ENCODE peak calls at places on chromosomes 12 and 14, in eight cellular contexts. D, A, Z, J, F, Q, I and N are unnamed samples.

GRCh38 chr12:59600174-59600573 is 4.3 kb downstream of the SLC16A7 start:
- DNase-seq in D (no peak), A (no peak), Z (no peak), J (no peak), F (no peak), Q (no peak), I (no peak), N (no peak)

GRCh38 chr12:13404631-13405473 is 208.3 kb downstream of the EMP1 start:
- DNase-seq in D (no peak), A (no peak), Z (no peak), J (no peak), F (no peak), Q (peak), I (peak), N (no peak)

GRCh38 chr14:89493877-89494634 is 77.0 kb upstream of the FOXN3 start:
- DNase-seq in D (no peak), A (no peak), Z (no peak), J (no peak), F (no peak), Q (no peak), I (no peak), N (peak)

GRCh38 chr12:49340095-49340870 is 3.3 kb upstream of the C1QL4 start:
- DNase-seq in D (no peak), A (peak), Z (no peak), J (no peak), F (no peak), Q (no peak), I (peak), N (no peak)

GRCh38 chr12:100789146-100789545 is 5.4 kb upstream of the ANO4 start:
- DNase-seq in D (no peak), A (no peak), Z (no peak), J (no peak), F (no peak), Q (no peak), I (no peak), N (no peak)

GRCh38 chr12:55058082-55058481 is 38.3 kb downstream of the NEUROD4 start:
- DNase-seq in D (no peak), A (no peak), Z (no peak), J (no peak), F (no peak), Q (no peak), I (no peak), N (no peak)

GRCh38 chr14:74613211-74613914 is 1.3 kb upstream of the LTBP2 start:
- DNase-seq in D (no peak), A (no peak), Z (no peak), J (no peak), F (peak), Q (no peak), I (no peak), N (no peak)

GRCh38 chr14:92595267-92595666 is 81.7 kb downstream of the RIN3 start:
- DNase-seq in D (no peak), A (no peak), Z (no peak), J (no peak), F (no peak), Q (no peak), I (no peak), N (no peak)

GRCh38 chr12:104292872-104293794 is 10.4 kb upstream of the EID3 start:
- DNase-seq in D (no peak), A (no peak), Z (no peak), J (no peak), F (no peak), Q (no peak), I (no peak), N (no peak)

DNA sequence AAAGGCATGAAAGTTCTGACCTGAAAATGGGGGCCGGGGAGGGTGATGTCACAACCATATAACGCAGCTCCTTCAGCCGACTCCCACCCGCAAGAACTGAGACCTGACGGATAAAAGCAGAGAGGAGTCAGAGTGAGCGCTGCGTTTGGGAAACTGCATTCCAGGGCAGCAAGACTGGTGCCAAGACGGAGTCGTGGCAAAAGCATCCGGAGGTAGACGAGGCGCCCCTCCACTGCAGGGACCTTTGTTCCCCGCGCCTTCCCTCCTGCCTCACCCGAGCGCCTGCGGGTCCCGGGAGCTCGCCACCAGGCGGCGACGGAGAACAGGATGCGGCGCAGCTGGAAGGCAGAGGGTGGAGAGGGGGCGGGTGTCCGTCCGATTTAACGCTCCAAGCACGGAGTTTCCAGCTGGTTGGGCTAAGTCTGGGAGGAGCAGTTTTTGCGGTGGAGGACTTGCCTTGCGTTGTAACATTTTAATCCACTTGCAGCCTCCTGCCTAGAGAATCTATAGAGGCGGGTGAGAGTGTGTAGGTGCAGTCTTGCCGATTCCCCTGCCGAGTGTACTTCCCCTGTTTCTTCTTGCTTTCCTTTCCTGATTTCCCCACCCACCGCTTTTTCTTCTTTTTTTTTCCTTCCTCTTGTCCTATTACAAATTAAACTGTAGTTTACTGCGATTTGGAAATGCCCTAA is 1.2 kb upstream of the CPNE8 start:
- DNase-seq in D (peak), A (peak), Z (peak), J (peak), F (peak), Q (peak), I (peak), N (peak)
- TF ChIP-seq POLR2AphosphoS5 in D (peak), A (peak), Z (peak), J (peak), F (peak), Q (peak), I (peak), N (no peak)

DNA sequence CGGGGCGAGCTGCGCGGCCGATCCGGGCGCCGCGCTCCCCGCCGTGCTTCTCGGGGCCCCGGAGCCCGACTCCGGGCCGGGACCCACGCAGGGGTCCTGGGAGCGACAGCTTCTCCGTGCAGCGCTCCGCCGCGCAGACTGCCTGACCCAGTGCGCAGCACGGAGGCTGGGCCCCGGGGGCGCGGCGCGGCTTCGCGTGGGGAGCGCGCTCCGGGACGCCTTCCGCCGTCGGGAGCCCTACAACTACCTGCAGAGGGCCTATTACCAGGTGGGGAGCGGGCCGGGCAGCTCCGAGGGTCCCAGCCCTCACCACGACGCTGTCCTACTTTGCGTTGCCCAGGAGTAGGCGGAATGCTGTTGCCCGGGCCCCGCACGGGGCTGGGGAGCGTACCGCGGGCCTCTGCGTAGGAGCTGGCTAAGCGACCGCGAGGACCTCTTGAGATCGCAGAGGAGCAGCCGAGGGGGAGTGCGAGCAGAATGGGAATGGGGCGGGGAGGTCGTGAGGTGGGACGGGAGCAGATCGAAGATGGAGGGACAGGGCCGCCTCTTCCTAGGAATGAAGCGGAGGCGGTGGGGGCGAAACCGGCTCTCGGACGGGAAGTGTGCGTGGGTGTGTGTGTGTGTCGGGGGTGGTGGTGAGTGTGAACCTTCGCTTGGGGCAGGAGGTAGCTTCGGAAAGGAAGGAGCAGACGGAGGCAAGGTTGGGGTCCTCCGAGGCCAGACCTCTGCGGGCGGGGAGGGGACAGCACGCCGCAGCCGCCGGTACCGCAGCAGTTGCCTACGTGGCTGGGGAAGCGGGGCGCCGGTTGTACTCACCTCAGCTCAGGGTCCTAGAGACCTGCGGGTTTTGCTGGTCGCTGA is 694 bp downstream of the P3H3 start:
- DNase-seq in D (no peak), A (peak), Z (peak), J (peak), F (peak), Q (peak), I (peak), N (no peak)
- TF ChIP-seq POLR2A in D (peak), A (no peak), Z (no peak), J (no peak), F (no peak), Q (peak), I (no peak), N (no peak)

GRCh38 chr12:92503977-92504966 is 198.5 kb upstream of the PLEKHG7 start:
- DNase-seq in D (no peak), A (no peak), Z (no peak), J (no peak), F (no peak), Q (peak), I (peak), N (no peak)
- TF ChIP-seq POLR2AphosphoS5 in D (no peak), A (no peak), Z (no peak), J (no peak), F (no peak), Q (no peak), I (no peak), N (no peak)

DNA sequence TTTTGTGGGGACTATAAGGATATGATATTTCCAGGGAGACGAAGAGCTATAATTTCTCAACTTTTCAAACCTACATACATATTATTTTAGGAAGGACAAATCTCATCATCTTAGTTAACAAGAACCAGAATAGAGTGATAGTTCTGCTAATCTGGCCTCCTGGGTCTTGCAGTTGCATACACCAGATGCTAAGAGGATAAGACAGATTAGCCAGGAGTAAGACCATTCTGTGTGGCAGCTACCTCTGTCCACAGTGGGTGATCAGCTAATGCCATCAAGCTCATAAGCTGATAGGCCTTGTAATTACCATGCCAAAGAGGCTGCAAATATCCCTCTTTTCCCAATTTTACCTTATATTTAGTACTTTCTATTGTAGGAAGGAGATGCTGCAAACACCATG is 776.8 kb downstream of the NRXN3 start:
- DNase-seq in D (no peak), A (no peak), Z (no peak), J (no peak), F (no peak), Q (no peak), I (no peak), N (no peak)
- TF ChIP-seq POLR2A in D (no peak), A (no peak), Z (no peak), J (no peak), F (no peak), Q (no peak), I (no peak), N (no peak)